ENCODE peak calls at places on chromosomes 7 and 10, in four cellular contexts. S is upper lobe of right lung, D is uterus, R is psoas muscle. Q is an unnamed sample.

GRCh38 chr10:55628260-55628701 is 732.8 kb downstream of the ZWINT start:
- DNase-seq in S (peak), D (no peak), R (peak), Q (peak)

GRCh38 chr10:91296471-91296870 is 76.0 kb downstream of the PCGF5 start:
- DNase-seq in S (no peak), D (no peak), R (no peak), Q (peak)

GRCh38 chr7:74044366-74045350 is 16.7 kb downstream of the ELN start:
- DNase-seq in S (no peak), D (no peak), R (peak), Q (no peak)

GRCh38 chr7:47536705-47537611 is 45.0 kb downstream of the TNS3 start:
- DNase-seq in S (peak), D (peak), R (peak), Q (peak)

GRCh38 chr7:87935373-87935706 is 1.3 kb downstream of the ADAM22 start:
- DNase-seq in S (no peak), D (no peak), R (no peak), Q (peak)

GRCh38 chr10:123009105-123009805 is 449 bp downstream of the ACADSB start:
- DNase-seq in S (peak), D (peak), R (peak), Q (peak)

GRCh38 chr10:116621934-116622655 is 1.3 kb downstream of the PNLIPRP2 start:
- DNase-seq in S (no peak), D (no peak), R (no peak), Q (no peak)

GRCh38 chr10:73973427-73973826 is 24.5 kb upstream of the VCL start:
- DNase-seq in S (no peak), D (no peak), R (no peak), Q (no peak)

GRCh38 chr7:101922631-101923275 is 105.3 kb downstream of the CUX1 start:
- DNase-seq in S (no peak), D (no peak), R (no peak), Q (no peak)

GRCh38 chr10:86261933-86262665 is 104.5 kb downstream of the GRID1 start:
- DNase-seq in S (peak), D (no peak), R (no peak), Q (peak)

GRCh38 chr10:22246680-22247391 is 29.0 kb upstream of the EBLN1 start:
- DNase-seq in S (no peak), D (no peak), R (no peak), Q (no peak)

GRCh38 chr7:22195402-22195801 is 161.6 kb downstream of the RAPGEF5 start:
- DNase-seq in S (no peak), D (no peak), R (no peak), Q (no peak)

GRCh38 chr7:86733783-86734182 is 90.1 kb downstream of the GRM3 start:
- DNase-seq in S (no peak), D (no peak), R (no peak), Q (peak)

GRCh38 chr10:7161484-7162283 is 249.2 kb downstream of the SFMBT2 start:
- DNase-seq in S (no peak), D (peak), R (peak), Q (no peak)

GRCh38 chr7:98400538-98401427 is at the start of gene BAIAP2L1:
- DNase-seq in S (peak), D (peak), R (peak), Q (peak)

GRCh38 chr7:126040114-126041045 is 1110.8 kb upstream of the POT1 start:
- DNase-seq in S (no peak), D (no peak), R (no peak), Q (no peak)

GRCh38 chr10:47058961-47059391 is 147.7 kb downstream of the PTPN20 start:
- DNase-seq in S (no peak), D (no peak), R (no peak), Q (no peak)

GRCh38 chr10:31635415-31636065 is 293.1 kb downstream of the ARHGAP12 start:
- DNase-seq in S (no peak), D (no peak), R (no peak), Q (no peak)

GRCh38 chr7:101927389-101928306 is 110.2 kb downstream of the CUX1 start:
- DNase-seq in S (no peak), D (no peak), R (no peak), Q (no peak)

GRCh38 chr7:126806614-126807013 is 446.1 kb downstream of the GRM8 start:
- DNase-seq in S (no peak), D (no peak), R (no peak), Q (no peak)

GRCh38 chr10:70771311-70772194 is 13.6 kb downstream of the TBATA start:
- DNase-seq in S (no peak), D (no peak), R (no peak), Q (no peak)

GRCh38 chr7:30427296-30428080 is 51.1 kb downstream of the NOD1 start:
- DNase-seq in S (no peak), D (no peak), R (no peak), Q (no peak)

GRCh38 chr10:47243356-47243755 is 56.6 kb upstream of the GDF10 start:
- DNase-seq in S (no peak), D (no peak), R (no peak), Q (no peak)

GRCh38 chr10:87817873-87818504 is at the start of gene ATAD1:
- DNase-seq in S (peak), D (peak), R (peak), Q (peak)

GRCh38 chr7:47627580-47628283 is 45.8 kb upstream of the TNS3 start:
- DNase-seq in S (no peak), D (no peak), R (no peak), Q (no peak)

GRCh38 chr10:97101166-97101940 is 84.4 kb downstream of the SLIT1 start:
- DNase-seq in S (no peak), D (no peak), R (no peak), Q (peak)

GRCh38 chr7:154770962-154771361 is 232.0 kb downstream of the PAXIP1 start:
- DNase-seq in S (no peak), D (no peak), R (no peak), Q (no peak)

GRCh38 chr7:98229441-98229840 is 18.2 kb downstream of the BHLHA15 start:
- DNase-seq in S (no peak), D (no peak), R (no peak), Q (no peak)

GRCh38 chr10:35127289-35127891 is 744 bp downstream of the CREM start:
- DNase-seq in S (peak), D (peak), R (peak), Q (peak)

DNA sequence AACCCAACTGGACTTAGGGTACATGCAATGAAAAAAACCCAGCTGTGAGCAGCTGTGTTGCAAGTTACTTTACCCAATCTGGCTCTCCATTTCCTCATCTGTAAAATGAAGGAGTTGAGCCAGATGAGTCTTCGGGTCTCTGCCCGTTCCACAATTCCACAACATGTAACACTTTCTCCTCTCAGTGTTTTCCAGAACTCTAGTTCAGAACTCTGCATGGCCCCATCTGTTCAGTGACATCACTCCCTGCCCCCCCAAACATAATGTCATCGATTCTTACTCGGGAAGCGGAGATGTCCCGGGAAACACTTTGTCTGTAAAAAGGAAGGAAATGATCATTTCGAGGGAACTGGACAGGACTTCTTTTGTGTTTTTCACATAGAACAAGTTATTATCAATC is 2.5 kb downstream of the SH3PXD2A start:
- DNase-seq in S (no peak), D (no peak), R (peak), Q (no peak)
- H3K4me3 ChIP-seq in S (no peak), D (no peak), R (peak), Q (no peak)

DNA sequence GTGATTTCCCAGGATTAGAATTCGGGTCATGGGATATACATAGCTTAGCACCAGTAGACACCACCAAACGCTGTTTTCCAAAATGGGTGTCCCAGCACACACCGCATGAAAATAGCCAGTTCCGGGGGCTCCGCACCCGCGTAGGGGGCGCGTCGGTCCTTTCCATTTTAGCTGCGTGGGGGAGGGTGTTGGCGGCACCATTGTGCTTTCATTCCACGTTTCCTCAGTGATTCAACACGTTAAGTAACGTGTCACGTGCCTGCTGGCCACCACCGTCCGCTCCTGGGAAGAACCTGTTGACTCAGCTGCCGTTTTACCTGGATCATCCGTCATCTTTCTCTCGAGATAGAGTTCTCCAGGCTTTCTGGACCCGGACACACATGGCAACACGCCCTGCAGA is 25.6 kb upstream of the ADGRA1 start:
- DNase-seq in S (no peak), D (no peak), R (no peak), Q (no peak)
- H3K4me3 ChIP-seq in S (no peak), D (no peak), R (no peak), Q (no peak)

GRCh38 chr10:78248651-78249464 is 215.2 kb downstream of the RPS24 start:
- DNase-seq in S (no peak), D (peak), R (peak), Q (no peak)
- H3K4me3 ChIP-seq in S (peak), D (no peak), R (no peak), Q (no peak)

DNA sequence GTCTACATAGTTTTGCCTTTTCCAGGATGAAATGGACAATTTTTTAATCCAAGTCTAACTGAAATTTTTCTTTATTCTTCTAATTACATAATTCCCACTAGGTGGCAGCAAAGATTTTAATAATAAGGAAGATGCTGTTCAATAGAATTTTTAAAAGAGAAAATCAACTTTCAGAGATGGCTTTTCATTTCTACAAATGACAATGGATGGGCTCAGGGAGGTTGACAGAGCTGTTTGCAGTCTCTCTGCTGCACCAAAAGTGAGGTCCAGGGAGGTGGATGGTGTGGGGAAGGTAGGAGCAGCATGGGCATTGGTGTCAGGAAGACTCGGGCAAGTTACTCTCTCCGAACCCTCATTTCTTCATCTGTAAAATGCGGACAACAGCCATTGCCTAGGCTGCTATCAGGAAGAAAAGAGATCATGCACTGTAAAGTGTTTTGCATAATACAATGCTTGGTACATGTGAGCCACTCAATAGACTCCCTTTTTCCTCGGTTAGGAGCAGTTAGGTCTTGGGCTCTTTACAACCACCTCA is 107.3 kb downstream of the ABLIM1 start:
- DNase-seq in S (no peak), D (no peak), R (no peak), Q (peak)
- H3K4me3 ChIP-seq in S (peak), D (no peak), R (no peak), Q (no peak)

GRCh38 chr10:98357208-98357836 is 57.7 kb downstream of the PYROXD2 start:
- DNase-seq in S (no peak), D (no peak), R (no peak), Q (no peak)

GRCh38 chr10:98364432-98365102 is 50.4 kb downstream of the PYROXD2 start:
- DNase-seq in S (no peak), D (no peak), R (no peak), Q (no peak)

GRCh38 chr10:98363188-98363587 is 51.8 kb downstream of the PYROXD2 start:
- DNase-seq in S (no peak), D (no peak), R (no peak), Q (no peak)

GRCh38 chr10:98361636-98362035 is 53.3 kb downstream of the PYROXD2 start:
- DNase-seq in S (no peak), D (no peak), R (no peak), Q (no peak)

DNA sequence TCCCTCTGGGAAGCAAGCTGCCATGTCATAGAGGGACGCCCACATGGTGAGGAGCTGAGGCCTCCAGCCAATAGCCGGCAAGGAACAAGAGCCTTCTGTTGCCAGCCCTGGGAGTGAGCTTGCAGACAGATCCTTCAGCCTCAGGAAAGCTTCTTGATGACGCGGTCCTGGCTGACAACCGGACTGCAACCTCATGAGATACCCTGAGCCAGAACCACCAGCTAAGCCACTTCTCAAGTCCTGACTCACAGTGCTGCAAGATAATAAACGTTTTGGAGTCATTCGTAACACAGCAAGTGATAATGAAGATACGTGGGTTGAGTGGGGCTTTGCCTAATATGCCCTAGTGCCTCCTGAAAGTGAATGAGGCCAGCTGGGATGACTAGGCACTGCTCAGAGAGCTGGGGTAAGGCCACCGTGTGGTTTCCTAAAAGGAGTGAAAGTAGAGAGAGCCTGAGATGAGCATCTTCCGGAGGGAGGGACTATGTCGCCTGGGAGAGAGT is 53.8 kb downstream of the PYROXD2 start:
- DNase-seq in S (peak), D (peak), R (peak), Q (peak)
- H3K4me3 ChIP-seq in S (no peak), D (no peak), R (peak), Q (no peak)

GRCh38 chr10:60733826-60734225 is 44.5 kb upstream of the CDK1 start:
- DNase-seq in S (peak), D (no peak), R (no peak), Q (no peak)
- H3K4me3 ChIP-seq in S (peak), D (no peak), R (peak), Q (no peak)

GRCh38 chr7:151247016-151247580 is 1.4 kb downstream of the SMARCD3 start:
- DNase-seq in S (no peak), D (no peak), R (peak), Q (no peak)

GRCh38 chr7:151249034-151249731 is 689 bp upstream of the SMARCD3 start:
- DNase-seq in S (peak), D (peak), R (peak), Q (no peak)

GRCh38 chr7:151248191-151249033 is at the start of gene SMARCD3:
- DNase-seq in S (peak), D (peak), R (peak), Q (peak)

GRCh38 chr7:151246161-151247015 is 2.1 kb downstream of the SMARCD3 start:
- DNase-seq in S (no peak), D (no peak), R (no peak), Q (no peak)

DNA sequence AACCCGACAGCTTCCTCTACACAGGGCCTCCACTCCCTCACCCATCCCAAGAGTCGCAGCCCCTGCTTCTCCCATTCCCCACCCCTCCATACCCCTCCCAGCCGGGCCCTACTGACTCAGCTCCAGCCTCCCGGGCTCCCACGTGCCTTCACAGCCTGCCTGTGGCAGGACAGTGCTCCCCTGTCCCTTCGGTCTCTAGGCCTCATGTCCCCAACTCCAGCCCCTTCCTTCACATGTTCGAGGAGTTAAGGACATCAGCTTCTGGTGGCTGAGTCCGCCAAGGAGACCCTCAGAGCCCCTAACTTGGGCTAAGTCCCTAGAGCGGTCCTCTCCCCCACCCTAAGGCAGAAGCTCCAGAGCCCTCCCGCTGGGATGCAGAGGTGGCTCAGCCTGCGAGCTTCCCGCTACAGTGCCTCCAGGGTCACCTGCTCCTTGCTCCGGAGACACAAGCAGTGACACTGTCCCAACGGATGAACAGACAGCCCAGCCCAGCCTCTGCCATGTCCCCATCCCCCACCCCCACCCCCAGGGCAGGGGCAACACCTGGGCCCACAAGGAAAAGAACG is 800 bp downstream of the SMARCD3 start:
- DNase-seq in S (no peak), D (no peak), R (no peak), Q (no peak)
- H3K4me3 ChIP-seq in S (peak), D (peak), R (peak), Q (no peak)

DNA sequence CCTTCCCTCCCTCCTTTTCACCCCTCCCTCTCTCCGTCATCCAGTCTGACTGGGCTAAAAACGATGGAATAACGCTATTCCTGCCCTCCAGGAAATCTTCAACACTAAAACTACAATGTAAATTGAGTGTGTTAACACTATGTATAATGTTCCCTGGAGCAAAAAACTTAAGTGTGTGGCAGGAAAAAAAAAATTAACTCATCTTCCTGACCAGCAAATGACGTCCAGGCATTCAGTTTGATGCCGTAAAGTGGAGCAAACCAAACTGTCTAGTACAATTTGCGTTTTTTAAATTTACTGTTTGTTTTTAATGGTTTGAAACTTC is 545 bp upstream of the MTPN start:
- DNase-seq in S (no peak), D (no peak), R (no peak), Q (no peak)
- H3K4me3 ChIP-seq in S (peak), D (peak), R (peak), Q (peak)

DNA sequence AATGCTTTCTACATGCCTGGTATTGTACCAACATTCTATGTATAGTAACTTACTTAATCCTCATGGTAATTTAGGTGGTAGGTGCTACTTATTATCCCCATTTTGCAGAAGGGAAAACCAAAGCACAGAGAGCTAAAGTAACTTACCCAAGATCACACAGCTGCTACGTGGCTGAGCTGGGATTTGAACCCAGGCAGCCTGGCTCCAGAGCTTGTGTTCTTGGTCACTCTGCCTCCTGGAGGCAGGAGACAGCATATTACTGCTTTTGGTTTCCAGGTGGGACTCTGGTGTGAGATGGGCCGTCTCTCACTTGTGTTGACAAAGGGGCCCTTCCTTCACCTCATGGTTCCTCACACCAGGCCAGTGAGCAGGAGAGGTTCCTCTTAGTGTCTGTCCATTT is 79.8 kb upstream of the PPIF start:
- DNase-seq in S (no peak), D (no peak), R (no peak), Q (peak)
- H3K4me3 ChIP-seq in S (no peak), D (no peak), R (no peak), Q (no peak)